ENCODE peak calls at places on chromosomes 13 and 19, in six cellular contexts. R is stomach, A is esophagus muscularis mucosa, D is esophagus squamous epithelium, H is thyroid gland, L is IMR-90. W is an unnamed sample.

GRCh38 chr13:21075303-21076264 is 14.2 kb upstream of the LATS2 start:
- DNase-seq in R (peak), A (no peak), D (no peak), H (peak), L (no peak), W (peak)

GRCh38 chr19:17254636-17255035 is 8.9 kb upstream of the NR2F6 start:
- DNase-seq in R (no peak), A (no peak), D (no peak), H (no peak), L (no peak), W (no peak)

GRCh38 chr13:91247768-91248167 is 99.7 kb upstream of the MIR17HG start:
- DNase-seq in R (no peak), A (no peak), D (no peak), H (no peak), L (no peak), W (no peak)

GRCh38 chr19:5934779-5935472 is 20.9 kb downstream of the CAPS start:
- DNase-seq in R (no peak), A (no peak), D (no peak), H (peak), L (peak), W (no peak)

GRCh38 chr13:89315287-89315686 is 1644.1 kb downstream of the SLITRK5 start:
- DNase-seq in R (no peak), A (no peak), D (no peak), H (no peak), L (no peak), W (no peak)

GRCh38 chr13:111066544-111066943 is 48.6 kb upstream of the ARHGEF7 start:
- DNase-seq in R (no peak), A (peak), D (no peak), H (no peak), L (no peak), W (no peak)

GRCh38 chr19:13843104-13843921 is 33.6 kb upstream of the NANOS3 start:
- DNase-seq in R (peak), A (no peak), D (no peak), H (peak), L (peak), W (peak)

GRCh38 chr19:19049406-19049805 is 14.4 kb upstream of the SLC25A42 start:
- DNase-seq in R (no peak), A (no peak), D (no peak), H (no peak), L (peak), W (no peak)

GRCh38 chr13:48297131-48297786 is 6.3 kb upstream of the RB1 start:
- DNase-seq in R (no peak), A (no peak), D (no peak), H (no peak), L (no peak), W (no peak)

GRCh38 chr13:20609145-20609544 is 42.2 kb downstream of the IFT88 start:
- DNase-seq in R (no peak), A (no peak), D (no peak), H (no peak), L (peak), W (no peak)

GRCh38 chr19:38145627-38146026 is 78.4 kb downstream of the DPF1 start:
- DNase-seq in R (no peak), A (no peak), D (no peak), H (no peak), L (no peak), W (no peak)

GRCh38 chr13:65940720-65941119 is 1289.4 kb downstream of the PCDH9 start:
- DNase-seq in R (no peak), A (no peak), D (no peak), H (no peak), L (no peak), W (no peak)

GRCh38 chr13:32026619-32027018 is 5.0 kb upstream of the FRY start:
- DNase-seq in R (no peak), A (no peak), D (no peak), H (no peak), L (no peak), W (no peak)

GRCh38 chr13:46614582-46614981 is 61.6 kb downstream of the LRCH1 start:
- DNase-seq in R (no peak), A (no peak), D (no peak), H (no peak), L (peak), W (no peak)

GRCh38 chr19:10068205-10068604 is 17.9 kb upstream of the SHFL start:
- DNase-seq in R (no peak), A (no peak), D (no peak), H (no peak), L (no peak), W (no peak)

GRCh38 chr19:35673121-35673804 is 6.9 kb downstream of the UPK1A start:
- DNase-seq in R (peak), A (no peak), D (no peak), H (peak), L (peak), W (peak)

GRCh38 chr13:101390461-101390860 is 25.8 kb downstream of the NALCN start:
- DNase-seq in R (no peak), A (no peak), D (no peak), H (no peak), L (peak), W (no peak)

GRCh38 chr13:77836423-77836822 is 82.2 kb downstream of the EDNRB start:
- DNase-seq in R (no peak), A (no peak), D (no peak), H (no peak), L (peak), W (peak)

GRCh38 chr19:51396175-51396574 is 5.8 kb upstream of the C19orf84 start:
- DNase-seq in R (no peak), A (no peak), D (no peak), H (no peak), L (no peak), W (no peak)

GRCh38 chr19:29837448-29837961 is 25.7 kb downstream of the CCNE1 start:
- DNase-seq in R (no peak), A (no peak), D (no peak), H (no peak), L (no peak), W (no peak)

GRCh38 chr13:32726374-32727037 is 140.3 kb downstream of the PDS5B start:
- DNase-seq in R (no peak), A (no peak), D (no peak), H (peak), L (no peak), W (no peak)

GRCh38 chr19:51903192-51903591 is 1.6 kb downstream of the ZNF649 start:
- DNase-seq in R (no peak), A (no peak), D (no peak), H (no peak), L (no peak), W (no peak)

GRCh38 chr13:87172166-87172825 is 498.9 kb upstream of the SLITRK5 start:
- DNase-seq in R (no peak), A (no peak), D (no peak), H (no peak), L (no peak), W (no peak)

GRCh38 chr13:111049791-111050538 is 65.1 kb upstream of the ARHGEF7 start:
- DNase-seq in R (peak), A (peak), D (no peak), H (peak), L (no peak), W (peak)

GRCh38 chr19:38713227-38713649 is 31.0 kb downstream of the CAPN12 start:
- DNase-seq in R (peak), A (no peak), D (no peak), H (no peak), L (peak), W (peak)

GRCh38 chr19:44623080-44623479 is 9.7 kb downstream of the IGSF23 start:
- DNase-seq in R (no peak), A (no peak), D (no peak), H (no peak), L (peak), W (peak)

GRCh38 chr13:96672016-96672415 is 322.3 kb downstream of the OXGR1 start:
- DNase-seq in R (no peak), A (no peak), D (no peak), H (no peak), L (no peak), W (no peak)

GRCh38 chr19:3360494-3361383 is 5.6 kb upstream of the NFIC start:
- DNase-seq in R (peak), A (no peak), D (no peak), H (peak), L (no peak), W (peak)

GRCh38 chr19:19550454-19550842 is 12.4 kb downstream of the CILP2 start:
- DNase-seq in R (no peak), A (no peak), D (no peak), H (no peak), L (peak), W (no peak)

GRCh38 chr13:113859311-113860050 is 4.4 kb downstream of the GAS6 start:
- DNase-seq in R (no peak), A (no peak), D (no peak), H (no peak), L (no peak), W (no peak)

GRCh38 chr13:100363874-100364273 is 224.7 kb downstream of the GGACT start:
- DNase-seq in R (no peak), A (no peak), D (no peak), H (no peak), L (peak), W (no peak)

GRCh38 chr13:113036401-113036800 is 67.4 kb downstream of the MCF2L start:
- DNase-seq in R (no peak), A (no peak), D (no peak), H (no peak), L (no peak), W (no peak)

GRCh38 chr19:31127132-31127967 is 221.9 kb downstream of the TSHZ3 start:
- DNase-seq in R (no peak), A (no peak), D (no peak), H (no peak), L (peak), W (no peak)

GRCh38 chr19:19460258-19460731 is 54.8 kb downstream of the GATAD2A start:
- DNase-seq in R (no peak), A (no peak), D (no peak), H (no peak), L (peak), W (no peak)

GRCh38 chr19:36849701-36850645 is 703 bp upstream of the ZNF345 start:
- DNase-seq in R (peak), A (peak), D (peak), H (peak), L (peak), W (peak)
- TF ChIP-seq POLR2A in R (no peak), A (no peak), D (no peak), H (no peak), L (no peak), W (peak)

GRCh38 chr19:53365134-53365898 is at the start of gene ZNF525:
- DNase-seq in R (peak), A (peak), D (peak), H (peak), L (peak), W (peak)
- TF ChIP-seq CTCF in R (no peak), A (peak), D (no peak), H (no peak), L (peak), W (peak)

GRCh38 chr19:32870154-32870573 is 597 bp upstream of the SLC7A9 start:
- DNase-seq in R (peak), A (no peak), D (no peak), H (no peak), L (no peak), W (no peak)

GRCh38 chr19:32868206-32868950 is 1.2 kb downstream of the SLC7A9 start:
- DNase-seq in R (peak), A (no peak), D (no peak), H (no peak), L (no peak), W (no peak)

GRCh38 chr19:32872391-32872790 is 2.8 kb upstream of the SLC7A9 start:
- DNase-seq in R (no peak), A (no peak), D (no peak), H (no peak), L (no peak), W (no peak)

GRCh38 chr19:32870981-32871451 is 1.4 kb upstream of the SLC7A9 start:
- DNase-seq in R (peak), A (no peak), D (no peak), H (no peak), L (no peak), W (no peak)

DNA sequence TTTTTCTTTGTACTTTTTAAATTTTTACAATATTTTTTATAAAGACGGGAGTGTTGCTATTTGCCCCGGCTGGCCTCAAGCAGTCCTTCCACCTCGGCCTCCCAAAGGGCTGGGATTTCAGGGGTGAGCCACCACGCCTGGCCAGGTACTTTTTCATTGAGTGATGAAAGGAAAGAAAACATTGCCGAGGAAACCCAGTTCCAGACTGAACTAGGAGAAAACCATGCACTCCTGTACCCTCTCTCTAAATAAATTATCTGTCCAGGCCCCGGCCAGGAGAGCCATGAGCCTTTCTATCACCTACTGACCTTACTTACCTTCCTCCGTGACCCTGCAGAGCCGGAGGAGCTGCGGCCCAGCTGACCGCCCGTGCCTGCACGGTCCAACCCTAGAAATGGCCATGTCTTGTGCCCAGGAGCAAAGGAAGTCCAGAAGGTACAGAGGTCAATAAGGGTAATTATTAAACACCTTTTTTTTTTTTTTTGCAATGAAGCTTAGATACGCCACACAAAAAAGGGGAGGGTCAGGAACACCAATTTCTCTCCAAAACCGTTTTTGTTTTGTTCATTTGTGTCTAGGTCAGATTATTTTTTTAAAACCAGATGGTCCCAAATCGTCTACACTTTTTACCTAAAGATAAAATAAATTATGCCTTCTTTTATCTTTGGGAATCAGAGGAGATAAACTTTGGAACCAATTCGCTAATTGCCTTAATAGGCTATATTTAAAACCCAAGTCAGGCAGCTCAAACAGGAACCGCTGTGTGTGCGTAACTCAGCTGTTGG is at the start of gene SLC7A9:
- DNase-seq in R (peak), A (no peak), D (no peak), H (no peak), L (no peak), W (no peak)
- TF ChIP-seq POLR2A in R (no peak), A (no peak), D (no peak), H (no peak), L (no peak), W (no peak)

GRCh38 chr13:29402168-29402621 is 193.3 kb downstream of the SLC7A1 start:
- DNase-seq in R (no peak), A (no peak), D (no peak), H (no peak), L (peak), W (no peak)

GRCh38 chr13:29396446-29396845 is 199.0 kb downstream of the SLC7A1 start:
- DNase-seq in R (no peak), A (no peak), D (no peak), H (no peak), L (no peak), W (no peak)

DNA sequence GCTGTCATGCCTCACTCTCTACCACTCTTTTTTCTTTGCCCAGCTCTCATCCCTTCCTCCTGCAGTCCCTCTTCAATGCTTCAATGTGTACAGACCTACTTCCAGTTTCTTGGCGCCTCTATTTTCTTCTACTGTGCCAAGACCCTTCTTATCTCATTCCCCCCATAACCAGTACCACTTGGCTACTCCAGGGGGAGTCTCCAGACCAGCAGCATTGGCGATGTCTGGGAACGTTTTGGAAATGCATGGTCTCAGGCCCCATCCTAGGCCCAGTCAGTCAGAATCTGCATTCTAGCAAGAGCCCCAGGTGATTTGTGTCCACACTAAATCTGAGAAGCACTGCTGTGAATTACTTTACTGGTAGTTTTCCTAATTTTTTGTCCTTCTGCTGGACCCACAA is 198.2 kb downstream of the SLC7A1 start:
- DNase-seq in R (no peak), A (no peak), D (no peak), H (no peak), L (no peak), W (no peak)
- TF ChIP-seq CTCF in R (no peak), A (no peak), D (no peak), H (no peak), L (no peak), W (no peak)

GRCh38 chr19:23391239-23391638 is 4.0 kb downstream of the ZNF91 start:
- DNase-seq in R (no peak), A (no peak), D (no peak), H (no peak), L (no peak), W (no peak)

GRCh38 chr19:23395041-23395721 is at the start of gene ZNF91:
- DNase-seq in R (peak), A (peak), D (peak), H (peak), L (peak), W (peak)

GRCh38 chr19:23392706-23393105 is 2.6 kb downstream of the ZNF91 start:
- DNase-seq in R (no peak), A (no peak), D (no peak), H (no peak), L (no peak), W (no peak)

GRCh38 chr19:23393121-23393520 is 2.1 kb downstream of the ZNF91 start:
- DNase-seq in R (no peak), A (no peak), D (no peak), H (no peak), L (no peak), W (no peak)
- TF ChIP-seq POLR2A in R (no peak), A (no peak), D (no peak), H (no peak), L (no peak), W (no peak)

GRCh38 chr19:48636859-48637448 is at the start of gene DBP:
- DNase-seq in R (peak), A (no peak), D (peak), H (peak), L (no peak), W (peak)

GRCh38 chr19:48639483-48640375 is 2.5 kb upstream of the DBP start:
- DNase-seq in R (no peak), A (no peak), D (no peak), H (no peak), L (no peak), W (no peak)

GRCh38 chr19:48637449-48637947 is 319 bp upstream of the DBP start:
- DNase-seq in R (peak), A (peak), D (peak), H (peak), L (peak), W (peak)

GRCh38 chr19:48638831-48639381 is 1.7 kb upstream of the DBP start:
- DNase-seq in R (no peak), A (no peak), D (no peak), H (peak), L (no peak), W (no peak)

DNA sequence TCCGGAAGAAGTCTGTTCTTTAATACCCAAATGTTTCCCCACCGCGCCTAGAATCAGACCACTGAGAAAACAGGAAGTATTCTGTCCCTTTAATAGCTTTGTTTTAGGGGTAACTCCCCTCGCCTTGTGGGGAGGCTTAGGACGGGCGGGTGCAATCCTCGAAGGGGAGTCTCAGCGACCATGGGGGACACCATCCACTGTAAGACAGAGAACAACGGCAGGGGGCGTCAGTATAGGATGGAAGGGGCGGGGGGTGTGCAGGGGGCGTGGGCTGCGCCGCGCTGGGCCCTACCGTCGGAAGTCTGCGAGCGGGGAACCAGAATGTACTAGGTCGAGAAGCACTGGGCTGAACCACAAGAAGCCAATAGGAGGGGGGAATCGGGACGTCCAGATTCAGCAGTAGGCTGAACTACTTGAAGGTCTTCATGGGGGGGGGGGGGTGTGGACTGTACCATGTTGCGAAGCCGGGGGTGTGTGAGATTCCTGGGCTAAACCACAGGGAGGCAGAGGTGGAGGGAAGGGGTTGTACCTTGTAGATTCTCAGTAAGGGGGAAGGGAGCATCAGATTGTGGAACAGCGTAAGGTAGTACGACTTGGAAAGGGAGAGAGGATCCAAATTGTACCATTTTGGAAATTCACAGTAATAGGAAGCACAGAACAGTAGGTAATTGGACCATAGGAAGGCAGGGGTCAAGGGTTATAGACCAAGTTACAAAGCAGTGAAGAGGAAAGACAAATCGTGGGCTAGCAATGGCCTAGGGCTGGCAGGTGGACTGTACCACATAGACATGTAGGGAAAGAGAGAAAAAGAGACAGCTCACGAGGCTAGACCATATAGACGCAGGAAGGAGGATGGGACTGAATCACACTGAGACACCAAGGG is 1.0 kb upstream of the DBP start:
- DNase-seq in R (peak), A (peak), D (peak), H (peak), L (peak), W (peak)
- TF ChIP-seq CTCF in R (no peak), A (no peak), D (no peak), H (no peak), L (peak), W (no peak)